ENCODE peak calls at places on chromosomes 5 and 9, in six cellular contexts. One of them, this sample, is unnamed.

GRCh38 chr9:99966720-99967119 is 60.3 kb downstream of the STX17 start:
- DNase-seq in GM04503: no peak
- DNase-seq in stimulated activated CD8-positive, alpha-beta memory T cell treated with anti-CD3 and anti-CD28 coated beads, Interleukin-4, amount 100 ng/mL, for 1 hour: no peak
- DNase-seq in GM23338: peak; percentile 76
- DNase-seq in ELR: peak; percentile 67
- DNase-seq in fibroblast of the aortic adventitia: peak; percentile 4
- DNase-seq in this sample: no peak

GRCh38 chr5:109388407-109388806 is 21.4 kb downstream of the PJA2 start:
- DNase-seq in GM04503: no peak
- DNase-seq in stimulated activated CD8-positive, alpha-beta memory T cell treated with anti-CD3 and anti-CD28 coated beads, Interleukin-4, amount 100 ng/mL, for 1 hour: no peak
- DNase-seq in GM23338: no peak
- DNase-seq in ELR: peak; percentile 36
- DNase-seq in fibroblast of the aortic adventitia: peak; percentile 53
- DNase-seq in this sample: no peak

GRCh38 chr5:132839426-132840301 is 9.2 kb upstream of the SHROOM1 start:
- DNase-seq in GM04503: no peak
- DNase-seq in stimulated activated CD8-positive, alpha-beta memory T cell treated with anti-CD3 and anti-CD28 coated beads, Interleukin-4, amount 100 ng/mL, for 1 hour: no peak
- DNase-seq in GM23338: no peak
- DNase-seq in ELR: peak; percentile 71
- DNase-seq in fibroblast of the aortic adventitia: peak; percentile 82
- DNase-seq in this sample: no peak

GRCh38 chr9:68704804-68705635 is at the start of gene PIP5K1B:
- DNase-seq in GM04503: no peak
- DNase-seq in stimulated activated CD8-positive, alpha-beta memory T cell treated with anti-CD3 and anti-CD28 coated beads, Interleukin-4, amount 100 ng/mL, for 1 hour: no peak
- DNase-seq in GM23338: peak; percentile 82
- DNase-seq in ELR: peak; percentile 44
- DNase-seq in fibroblast of the aortic adventitia: peak; percentile 22
- DNase-seq in this sample: peak; percentile 73

GRCh38 chr5:138641547-138642298 is 66.5 kb upstream of the HSPA9 start:
- DNase-seq in GM04503: no peak
- DNase-seq in stimulated activated CD8-positive, alpha-beta memory T cell treated with anti-CD3 and anti-CD28 coated beads, Interleukin-4, amount 100 ng/mL, for 1 hour: peak; percentile 46
- DNase-seq in GM23338: peak; percentile 97
- DNase-seq in ELR: peak; percentile 82
- DNase-seq in fibroblast of the aortic adventitia: peak; percentile 66
- DNase-seq in this sample: peak; percentile 96

GRCh38 chr9:133511607-133512006 is 13.2 kb downstream of the MYMK start:
- DNase-seq in GM04503: no peak
- DNase-seq in stimulated activated CD8-positive, alpha-beta memory T cell treated with anti-CD3 and anti-CD28 coated beads, Interleukin-4, amount 100 ng/mL, for 1 hour: no peak
- DNase-seq in GM23338: no peak
- DNase-seq in ELR: no peak
- DNase-seq in fibroblast of the aortic adventitia: no peak
- DNase-seq in this sample: no peak

GRCh38 chr5:10880934-10881333 is 119.9 kb upstream of the DAP start:
- DNase-seq in GM04503: no peak
- DNase-seq in stimulated activated CD8-positive, alpha-beta memory T cell treated with anti-CD3 and anti-CD28 coated beads, Interleukin-4, amount 100 ng/mL, for 1 hour: no peak
- DNase-seq in GM23338: no peak
- DNase-seq in ELR: no peak
- DNase-seq in fibroblast of the aortic adventitia: no peak
- DNase-seq in this sample: no peak

GRCh38 chr5:82812575-82812974 is 264.6 kb downstream of the TMEM167A start:
- DNase-seq in GM04503: no peak
- DNase-seq in stimulated activated CD8-positive, alpha-beta memory T cell treated with anti-CD3 and anti-CD28 coated beads, Interleukin-4, amount 100 ng/mL, for 1 hour: no peak
- DNase-seq in GM23338: no peak
- DNase-seq in ELR: no peak
- DNase-seq in fibroblast of the aortic adventitia: peak; percentile 60
- DNase-seq in this sample: no peak

GRCh38 chr5:145562931-145563330 is 272.2 kb downstream of the PRELID2 start:
- DNase-seq in GM04503: no peak
- DNase-seq in stimulated activated CD8-positive, alpha-beta memory T cell treated with anti-CD3 and anti-CD28 coated beads, Interleukin-4, amount 100 ng/mL, for 1 hour: no peak
- DNase-seq in GM23338: no peak
- DNase-seq in ELR: no peak
- DNase-seq in fibroblast of the aortic adventitia: peak; percentile 22
- DNase-seq in this sample: no peak

GRCh38 chr5:2861605-2862004 is 110.1 kb upstream of the IRX2 start:
- DNase-seq in GM04503: no peak
- DNase-seq in stimulated activated CD8-positive, alpha-beta memory T cell treated with anti-CD3 and anti-CD28 coated beads, Interleukin-4, amount 100 ng/mL, for 1 hour: no peak
- DNase-seq in GM23338: no peak
- DNase-seq in ELR: no peak
- DNase-seq in fibroblast of the aortic adventitia: no peak
- DNase-seq in this sample: no peak